ENCODE peak calls at places on chromosomes 12 and 14, in six cellular contexts. One of them, this sample, is unnamed.

GRCh38 chr12:49033611-49034286 is 15.2 kb upstream of the PRKAG1 start:
- DNase-seq in trophoblast cell: no peak
- DNase-seq in mammary epithelial cell: no peak
- DNase-seq in keratinocyte: no peak
- DNase-seq in fibroblast of lung: no peak
- DNase-seq in Karpas-422: no peak
- DNase-seq in this sample: no peak

GRCh38 chr14:89237923-89238529 is 179.0 kb downstream of the FOXN3 start:
- DNase-seq in trophoblast cell: no peak
- DNase-seq in Karpas-422: no peak
- DNase-seq in keratinocyte: no peak
- DNase-seq in fibroblast of lung: no peak
- DNase-seq in mammary epithelial cell: peak; percentile 6
- DNase-seq in this sample: no peak

GRCh38 chr12:20946732-20947131 is 136.2 kb downstream of the SLCO1B3 start:
- DNase-seq in Karpas-422: peak; percentile 79
- DNase-seq in keratinocyte: no peak
- DNase-seq in trophoblast cell: peak; percentile 12
- DNase-seq in fibroblast of lung: peak; percentile 1
- DNase-seq in mammary epithelial cell: no peak
- DNase-seq in this sample: peak; percentile 36

GRCh38 chr14:102510616-102511520 is 1.3 kb upstream of the ANKRD9 start:
- DNase-seq in keratinocyte: no peak
- DNase-seq in mammary epithelial cell: no peak
- DNase-seq in Karpas-422: no peak
- DNase-seq in fibroblast of lung: no peak
- DNase-seq in trophoblast cell: peak; percentile 64
- DNase-seq in this sample: no peak

GRCh38 chr14:46571970-46572369 is 79.6 kb downstream of the RPL10L start:
- DNase-seq in mammary epithelial cell: peak; percentile 12
- DNase-seq in keratinocyte: no peak
- DNase-seq in fibroblast of lung: peak; percentile 92
- DNase-seq in Karpas-422: no peak
- DNase-seq in trophoblast cell: peak; percentile 8
- DNase-seq in this sample: no peak

GRCh38 chr14:54138354-54139038 is 181.9 kb upstream of the BMP4 start:
- DNase-seq in fibroblast of lung: no peak
- DNase-seq in keratinocyte: no peak
- DNase-seq in trophoblast cell: no peak
- DNase-seq in mammary epithelial cell: no peak
- DNase-seq in Karpas-422: no peak
- DNase-seq in this sample: no peak

GRCh38 chr12:79927772-79928474 is 7.0 kb downstream of the PPP1R12A start:
- DNase-seq in keratinocyte: no peak
- DNase-seq in Karpas-422: peak; percentile 48
- DNase-seq in trophoblast cell: no peak
- DNase-seq in fibroblast of lung: peak; percentile 61
- DNase-seq in mammary epithelial cell: peak; percentile 41
- DNase-seq in this sample: peak; percentile 77

GRCh38 chr14:104560586-104560945 is 19.0 kb upstream of the C14orf180 start:
- DNase-seq in Karpas-422: peak; percentile 82
- DNase-seq in trophoblast cell: no peak
- DNase-seq in keratinocyte: no peak
- DNase-seq in fibroblast of lung: no peak
- DNase-seq in mammary epithelial cell: no peak
- DNase-seq in this sample: no peak

GRCh38 chr14:58752782-58753181 is 115.0 kb downstream of the DACT1 start:
- DNase-seq in trophoblast cell: peak; percentile 9
- DNase-seq in keratinocyte: no peak
- DNase-seq in fibroblast of lung: no peak
- DNase-seq in Karpas-422: no peak
- DNase-seq in mammary epithelial cell: peak; percentile 53
- DNase-seq in this sample: no peak

GRCh38 chr14:50083467-50084337 is 32.7 kb downstream of the VCPKMT start:
- DNase-seq in mammary epithelial cell: peak; percentile 76
- DNase-seq in trophoblast cell: no peak
- DNase-seq in Karpas-422: no peak
- DNase-seq in fibroblast of lung: no peak
- DNase-seq in keratinocyte: no peak
- DNase-seq in this sample: peak; percentile 18

GRCh38 chr14:102556098-102556677 is 36.3 kb upstream of the RCOR1 start:
- DNase-seq in keratinocyte: no peak
- DNase-seq in trophoblast cell: no peak
- DNase-seq in Karpas-422: no peak
- DNase-seq in fibroblast of lung: no peak
- DNase-seq in mammary epithelial cell: no peak
- DNase-seq in this sample: no peak

GRCh38 chr14:47276931-47277330 is 398.5 kb downstream of the MDGA2 start:
- DNase-seq in keratinocyte: no peak
- DNase-seq in Karpas-422: no peak
- DNase-seq in mammary epithelial cell: no peak
- DNase-seq in trophoblast cell: no peak
- DNase-seq in fibroblast of lung: no peak
- DNase-seq in this sample: no peak

GRCh38 chr14:75518625-75519024 is 3.6 kb upstream of the BATF start:
- DNase-seq in trophoblast cell: peak; percentile 59
- DNase-seq in Karpas-422: peak; percentile 91
- DNase-seq in fibroblast of lung: no peak
- DNase-seq in mammary epithelial cell: no peak
- DNase-seq in keratinocyte: no peak
- DNase-seq in this sample: peak; percentile 21

GRCh38 chr12:88579941-88580871 is at the start of gene KITLG:
- DNase-seq in trophoblast cell: peak; percentile 31
- DNase-seq in keratinocyte: no peak
- DNase-seq in mammary epithelial cell: peak; percentile 90
- DNase-seq in Karpas-422: no peak
- DNase-seq in fibroblast of lung: peak; percentile 86
- DNase-seq in this sample: peak; percentile 70

GRCh38 chr14:77290705-77291104 is 19.7 kb upstream of the NGB start:
- DNase-seq in mammary epithelial cell: peak; percentile 12
- DNase-seq in fibroblast of lung: peak; percentile 63
- DNase-seq in keratinocyte: no peak
- DNase-seq in Karpas-422: peak; percentile 59
- DNase-seq in trophoblast cell: no peak
- DNase-seq in this sample: no peak

GRCh38 chr14:60396718-60397343 is 89.0 kb downstream of the C14orf39 start:
- DNase-seq in keratinocyte: no peak
- DNase-seq in fibroblast of lung: peak; percentile 54
- DNase-seq in trophoblast cell: no peak
- DNase-seq in mammary epithelial cell: no peak
- DNase-seq in Karpas-422: no peak
- DNase-seq in this sample: no peak

GRCh38 chr12:46005151-46005797 is 14.9 kb upstream of the SCAF11 start:
- DNase-seq in mammary epithelial cell: no peak
- DNase-seq in Karpas-422: peak; percentile 60
- DNase-seq in fibroblast of lung: no peak
- DNase-seq in trophoblast cell: no peak
- DNase-seq in keratinocyte: no peak
- DNase-seq in this sample: no peak

GRCh38 chr12:128905003-128905544 is 51.8 kb downstream of the GLT1D1 start:
- DNase-seq in mammary epithelial cell: no peak
- DNase-seq in fibroblast of lung: no peak
- DNase-seq in trophoblast cell: no peak
- DNase-seq in keratinocyte: no peak
- DNase-seq in Karpas-422: no peak
- DNase-seq in this sample: no peak

GRCh38 chr12:85558684-85559083 is 277.5 kb downstream of the RASSF9 start:
- DNase-seq in trophoblast cell: no peak
- DNase-seq in mammary epithelial cell: no peak
- DNase-seq in fibroblast of lung: no peak
- DNase-seq in keratinocyte: no peak
- DNase-seq in Karpas-422: no peak
- DNase-seq in this sample: no peak

GRCh38 chr14:65470404-65470880 is 57.9 kb downstream of the FUT8 start:
- DNase-seq in trophoblast cell: no peak
- DNase-seq in fibroblast of lung: no peak
- DNase-seq in Karpas-422: no peak
- DNase-seq in keratinocyte: no peak
- DNase-seq in mammary epithelial cell: no peak
- DNase-seq in this sample: no peak

GRCh38 chr12:45416161-45416560 is 200.3 kb downstream of the ANO6 start:
- DNase-seq in mammary epithelial cell: no peak
- DNase-seq in fibroblast of lung: no peak
- DNase-seq in trophoblast cell: no peak
- DNase-seq in Karpas-422: peak; percentile 69
- DNase-seq in keratinocyte: no peak
- DNase-seq in this sample: no peak

GRCh38 chr12:52037248-52037861 is 13.9 kb upstream of the NR4A1 start:
- DNase-seq in fibroblast of lung: peak; percentile 60
- DNase-seq in Karpas-422: no peak
- DNase-seq in mammary epithelial cell: no peak
- DNase-seq in keratinocyte: no peak
- DNase-seq in trophoblast cell: peak; percentile 75
- DNase-seq in this sample: no peak

GRCh38 chr12:108457006-108457733 is 57.9 kb upstream of the FICD start:
- DNase-seq in keratinocyte: no peak
- DNase-seq in Karpas-422: peak; percentile 78
- DNase-seq in mammary epithelial cell: peak; percentile 45
- DNase-seq in fibroblast of lung: peak; percentile 26
- DNase-seq in trophoblast cell: peak; percentile 33
- DNase-seq in this sample: peak; percentile 65

GRCh38 chr14:54564071-54564798 is 2.7 kb upstream of the SAMD4A start:
- DNase-seq in keratinocyte: no peak
- DNase-seq in mammary epithelial cell: no peak
- DNase-seq in Karpas-422: peak; percentile 88
- DNase-seq in fibroblast of lung: peak; percentile 26
- DNase-seq in trophoblast cell: no peak
- DNase-seq in this sample: peak; percentile 31

GRCh38 chr14:24403294-24404013 is 4.7 kb downstream of the NYNRIN start:
- DNase-seq in Karpas-422: no peak
- DNase-seq in trophoblast cell: no peak
- DNase-seq in mammary epithelial cell: no peak
- DNase-seq in fibroblast of lung: peak; percentile 17
- DNase-seq in keratinocyte: no peak
- DNase-seq in this sample: no peak

GRCh38 chr14:99274346-99275221 is 2.6 kb upstream of the BCL11B start:
- DNase-seq in mammary epithelial cell: peak; percentile 89
- DNase-seq in trophoblast cell: no peak
- DNase-seq in fibroblast of lung: peak; percentile 85
- DNase-seq in keratinocyte: peak; percentile 61
- DNase-seq in Karpas-422: no peak
- DNase-seq in this sample: peak; percentile 14

GRCh38 chr12:73678335-73678734 is 859.3 kb upstream of the ATXN7L3B start:
- DNase-seq in mammary epithelial cell: no peak
- DNase-seq in keratinocyte: no peak
- DNase-seq in trophoblast cell: no peak
- DNase-seq in Karpas-422: no peak
- DNase-seq in fibroblast of lung: no peak
- DNase-seq in this sample: no peak

GRCh38 chr12:115763982-115764621 is 513.4 kb downstream of the MED13L start:
- DNase-seq in fibroblast of lung: no peak
- DNase-seq in Karpas-422: no peak
- DNase-seq in mammary epithelial cell: no peak
- DNase-seq in trophoblast cell: no peak
- DNase-seq in keratinocyte: no peak
- DNase-seq in this sample: no peak

GRCh38 chr12:89427508-89428156 is 75.3 kb upstream of the DUSP6 start:
- DNase-seq in mammary epithelial cell: no peak
- DNase-seq in keratinocyte: no peak
- DNase-seq in Karpas-422: no peak
- DNase-seq in trophoblast cell: no peak
- DNase-seq in fibroblast of lung: peak; percentile 6
- DNase-seq in this sample: peak; percentile 64

GRCh38 chr14:42548349-42548748 is 941.7 kb downstream of the LRFN5 start:
- DNase-seq in keratinocyte: no peak
- DNase-seq in Karpas-422: no peak
- DNase-seq in fibroblast of lung: no peak
- DNase-seq in trophoblast cell: no peak
- DNase-seq in mammary epithelial cell: no peak
- DNase-seq in this sample: no peak

GRCh38 chr14:54603362-54603761 is 36.4 kb downstream of the SAMD4A start:
- DNase-seq in fibroblast of lung: peak; percentile 74
- DNase-seq in keratinocyte: no peak
- DNase-seq in mammary epithelial cell: peak; percentile 71
- DNase-seq in trophoblast cell: no peak
- DNase-seq in Karpas-422: no peak
- DNase-seq in this sample: no peak

GRCh38 chr12:111429760-111430417 is 24.2 kb downstream of the SH2B3 start:
- DNase-seq in mammary epithelial cell: no peak
- DNase-seq in fibroblast of lung: no peak
- DNase-seq in keratinocyte: no peak
- DNase-seq in Karpas-422: no peak
- DNase-seq in trophoblast cell: no peak
- DNase-seq in this sample: no peak
- H2AFZ ChIP-seq in mammary epithelial cell: no peak overlapping the region
- H2AFZ ChIP-seq in fibroblast of lung: no peak overlapping the region
- H2AFZ ChIP-seq in keratinocyte: no peak overlapping the region
- H2AFZ ChIP-seq in Karpas-422: no peak overlapping the region
- H2AFZ ChIP-seq in trophoblast cell: no peak overlapping the region
- H2AFZ ChIP-seq in this sample: peak overlapping the region; percentile 27

GRCh38 chr12:12714276-12715001 is 2.7 kb upstream of the CDKN1B start:
- DNase-seq in mammary epithelial cell: no peak
- DNase-seq in keratinocyte: no peak
- DNase-seq in Karpas-422: peak; percentile 71
- DNase-seq in trophoblast cell: no peak
- DNase-seq in fibroblast of lung: peak; percentile 54
- DNase-seq in this sample: peak; percentile 89
- H3K9ac ChIP-seq in mammary epithelial cell: no peak overlapping the region
- H3K9ac ChIP-seq in keratinocyte: peak overlapping the region; percentile 63
- H3K9ac ChIP-seq in Karpas-422: peak overlapping the region; percentile 43
- H3K9ac ChIP-seq in trophoblast cell: no peak overlapping the region
- H3K9ac ChIP-seq in fibroblast of lung: no peak overlapping the region
- H3K9ac ChIP-seq in this sample: peak overlapping the region; percentile 100

DNA sequence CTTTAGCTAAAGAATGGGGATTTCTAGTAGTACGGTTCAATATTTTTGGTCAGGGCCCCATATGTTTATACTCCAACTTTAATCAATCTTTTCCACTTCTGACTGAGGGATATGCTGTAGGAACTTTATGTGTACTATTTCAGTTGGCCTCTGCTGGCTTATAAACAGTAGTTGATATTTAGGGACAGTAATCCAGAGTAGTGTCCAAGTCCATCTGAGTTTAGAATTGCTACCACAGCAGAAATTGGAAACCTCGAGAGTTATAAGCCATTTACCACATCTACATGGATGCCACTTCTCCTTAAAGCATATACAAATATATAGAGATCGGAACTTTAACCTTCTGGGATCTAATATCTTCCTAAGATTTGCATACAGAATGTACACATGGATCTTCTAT is 11.6 kb downstream of the LPCAT3 start:
- DNase-seq in fibroblast of lung: no peak
- DNase-seq in mammary epithelial cell: no peak
- DNase-seq in trophoblast cell: no peak
- DNase-seq in keratinocyte: no peak
- DNase-seq in Karpas-422: no peak
- DNase-seq in this sample: no peak
- H2AFZ ChIP-seq in fibroblast of lung: no peak overlapping the region
- H2AFZ ChIP-seq in mammary epithelial cell: no peak overlapping the region
- H2AFZ ChIP-seq in trophoblast cell: no peak overlapping the region
- H2AFZ ChIP-seq in keratinocyte: no peak overlapping the region
- H2AFZ ChIP-seq in Karpas-422: no peak overlapping the region
- H2AFZ ChIP-seq in this sample: no peak overlapping the region

GRCh38 chr14:31024042-31024480 is 1.4 kb upstream of the AP4S1 start:
- DNase-seq in fibroblast of lung: no peak
- DNase-seq in mammary epithelial cell: no peak
- DNase-seq in keratinocyte: no peak
- DNase-seq in trophoblast cell: no peak
- DNase-seq in Karpas-422: no peak
- DNase-seq in this sample: no peak
- H3K9ac ChIP-seq in fibroblast of lung: no peak overlapping the region
- H3K9ac ChIP-seq in mammary epithelial cell: peak overlapping the region; percentile 93
- H3K9ac ChIP-seq in keratinocyte: peak overlapping the region; percentile 11
- H3K9ac ChIP-seq in trophoblast cell: no peak overlapping the region
- H3K9ac ChIP-seq in Karpas-422: peak overlapping the region; percentile 98
- H3K9ac ChIP-seq in this sample: no peak overlapping the region

GRCh38 chr12:110100315-110100970 is 23.7 kb upstream of the IFT81 start:
- DNase-seq in fibroblast of lung: peak; percentile 62
- DNase-seq in mammary epithelial cell: peak; percentile 32
- DNase-seq in Karpas-422: peak; percentile 93
- DNase-seq in keratinocyte: peak; percentile 36
- DNase-seq in trophoblast cell: peak; percentile 42
- DNase-seq in this sample: peak; percentile 30
- H2AFZ ChIP-seq in fibroblast of lung: peak overlapping the region; percentile 67
- H2AFZ ChIP-seq in mammary epithelial cell: peak overlapping the region; percentile 58
- H2AFZ ChIP-seq in Karpas-422: peak overlapping the region; percentile 84
- H2AFZ ChIP-seq in keratinocyte: no peak overlapping the region
- H2AFZ ChIP-seq in trophoblast cell: no peak overlapping the region
- H2AFZ ChIP-seq in this sample: peak overlapping the region; percentile 39